ENCODE peak calls at places on chromosomes 1 and 21, in eight cellular contexts. G is A549, Q is IMR-90, R is SK-N-SH, F is WTC11, I is K562, K is H1, Y is GM12878. P is an unnamed sample.

GRCh38 chr1:90862782-90863181 is 145.7 kb upstream of the BARHL2 start:
- DNase-seq in G (no peak), Q (no peak), R (no peak), F (no peak), I (no peak), K (no peak), Y (no peak), P (no peak)

GRCh38 chr1:37965301-37965700 is 18.4 kb upstream of the INPP5B start:
- DNase-seq in G (no peak), Q (no peak), R (no peak), F (no peak), I (no peak), K (no peak), Y (no peak), P (no peak)

GRCh38 chr1:178566187-178566586 is 53.3 kb downstream of the TEX35 start:
- DNase-seq in G (no peak), Q (peak), R (no peak), F (no peak), I (no peak), K (no peak), Y (peak), P (no peak)

GRCh38 chr1:226677121-226678020 is 61.7 kb downstream of the ITPKB start:
- DNase-seq in G (peak), Q (peak), R (no peak), F (no peak), I (no peak), K (no peak), Y (no peak), P (no peak)

GRCh38 chr1:226495716-226496115 is 52.8 kb upstream of the STUM start:
- DNase-seq in G (no peak), Q (no peak), R (no peak), F (no peak), I (no peak), K (no peak), Y (no peak), P (no peak)

GRCh38 chr1:164895026-164895907 is 336.3 kb downstream of the PBX1 start:
- DNase-seq in G (no peak), Q (no peak), R (no peak), F (no peak), I (no peak), K (no peak), Y (no peak), P (no peak)

GRCh38 chr1:167904641-167905040 is 9.3 kb downstream of the ADCY10 start:
- DNase-seq in G (no peak), Q (peak), R (no peak), F (no peak), I (peak), K (no peak), Y (no peak), P (no peak)

GRCh38 chr21:33884361-33885157 is 31.0 kb downstream of the ATP5PO start:
- DNase-seq in G (no peak), Q (no peak), R (no peak), F (no peak), I (no peak), K (no peak), Y (no peak), P (no peak)

GRCh38 chr1:48688102-48688760 is 88.5 kb downstream of the BEND5 start:
- DNase-seq in G (peak), Q (no peak), R (peak), F (no peak), I (peak), K (no peak), Y (no peak), P (no peak)

GRCh38 chr1:110393691-110394564 is 3.1 kb upstream of the SLC16A4 start:
- DNase-seq in G (peak), Q (peak), R (no peak), F (no peak), I (no peak), K (no peak), Y (no peak), P (peak)

DNA sequence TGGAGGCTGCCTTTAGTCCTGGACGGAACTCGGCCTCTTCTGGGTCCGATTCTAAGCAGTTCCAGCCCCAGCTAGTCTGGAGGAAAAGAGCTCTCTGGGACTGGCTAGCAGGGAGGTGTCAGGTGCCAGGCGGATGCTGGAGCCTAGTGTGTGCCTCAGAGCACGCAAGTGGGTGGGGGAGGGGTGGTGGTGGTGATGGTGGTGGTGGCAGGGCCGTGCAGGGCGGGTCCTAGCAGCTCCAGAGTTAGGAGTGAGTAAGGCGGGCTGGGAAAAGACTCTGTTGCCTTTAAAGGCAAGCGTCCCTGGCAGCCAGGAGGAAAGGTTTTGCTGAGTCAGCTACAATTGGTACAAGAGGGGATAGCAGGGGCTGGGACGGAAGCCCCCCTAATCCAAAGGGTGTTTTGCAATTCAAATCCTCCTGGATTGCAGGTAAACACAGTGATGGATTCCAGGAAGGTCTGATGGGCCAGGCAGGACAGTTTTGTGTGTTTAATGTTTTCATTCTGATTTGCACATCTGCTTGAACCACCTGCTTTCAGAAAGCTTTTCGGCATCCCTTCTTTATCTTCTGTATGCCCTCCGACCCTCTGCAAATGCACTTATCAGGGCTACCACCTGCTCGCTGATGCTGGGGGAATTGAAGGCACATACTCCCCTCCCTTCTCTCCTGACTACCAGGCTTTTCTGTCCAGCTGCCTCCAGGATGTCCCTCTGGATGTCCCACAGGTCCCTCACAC is 4.1 kb upstream of the SLC2A1 start:
- DNase-seq in G (peak), Q (peak), R (no peak), F (peak), I (peak), K (peak), Y (no peak), P (peak)
- TF ChIP-seq USF2 in G (no peak), Q (no peak), R (no peak), F (no peak), I (no peak), K (no peak), Y (no peak), P (no peak)

DNA sequence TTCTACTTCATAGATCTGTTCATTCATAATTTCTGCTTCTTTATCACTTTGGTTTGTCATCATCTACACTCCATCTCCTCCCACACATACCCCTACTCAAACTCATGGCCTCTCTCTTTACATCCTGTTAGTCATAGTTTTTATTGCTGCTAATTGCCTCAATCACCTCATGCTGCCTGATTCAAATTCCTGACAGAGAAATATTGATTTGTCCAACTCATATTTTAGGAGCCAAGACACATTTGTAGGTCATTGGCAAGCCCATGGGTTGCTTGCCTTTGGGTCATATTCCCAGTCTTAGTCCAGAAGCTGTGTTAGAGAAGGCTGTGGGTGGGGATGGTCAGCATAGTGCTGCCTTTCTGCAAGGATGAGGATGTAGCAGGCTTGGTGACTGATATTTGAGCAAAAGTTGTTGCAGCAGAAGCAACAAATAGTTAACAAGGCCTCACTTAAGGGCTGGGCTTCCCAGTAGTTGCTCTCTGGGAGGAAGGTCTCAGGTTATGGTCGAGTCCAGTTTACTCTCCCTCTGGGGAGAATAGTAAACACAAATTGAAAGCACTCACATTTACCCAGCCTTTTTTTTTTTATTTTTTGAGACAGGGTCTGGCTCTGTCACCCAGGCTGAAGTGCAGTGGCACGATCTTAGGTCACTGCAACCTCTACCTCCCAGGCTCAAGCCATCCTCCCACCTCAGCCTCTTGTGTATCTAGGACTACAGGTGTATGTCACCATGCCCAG is 22.4 kb upstream of the EPS15 start:
- DNase-seq in G (no peak), Q (no peak), R (no peak), F (no peak), I (no peak), K (no peak), Y (no peak), P (no peak)
- TF ChIP-seq USF2 in G (no peak), Q (no peak), R (no peak), F (no peak), I (no peak), K (no peak), Y (no peak), P (no peak)

DNA sequence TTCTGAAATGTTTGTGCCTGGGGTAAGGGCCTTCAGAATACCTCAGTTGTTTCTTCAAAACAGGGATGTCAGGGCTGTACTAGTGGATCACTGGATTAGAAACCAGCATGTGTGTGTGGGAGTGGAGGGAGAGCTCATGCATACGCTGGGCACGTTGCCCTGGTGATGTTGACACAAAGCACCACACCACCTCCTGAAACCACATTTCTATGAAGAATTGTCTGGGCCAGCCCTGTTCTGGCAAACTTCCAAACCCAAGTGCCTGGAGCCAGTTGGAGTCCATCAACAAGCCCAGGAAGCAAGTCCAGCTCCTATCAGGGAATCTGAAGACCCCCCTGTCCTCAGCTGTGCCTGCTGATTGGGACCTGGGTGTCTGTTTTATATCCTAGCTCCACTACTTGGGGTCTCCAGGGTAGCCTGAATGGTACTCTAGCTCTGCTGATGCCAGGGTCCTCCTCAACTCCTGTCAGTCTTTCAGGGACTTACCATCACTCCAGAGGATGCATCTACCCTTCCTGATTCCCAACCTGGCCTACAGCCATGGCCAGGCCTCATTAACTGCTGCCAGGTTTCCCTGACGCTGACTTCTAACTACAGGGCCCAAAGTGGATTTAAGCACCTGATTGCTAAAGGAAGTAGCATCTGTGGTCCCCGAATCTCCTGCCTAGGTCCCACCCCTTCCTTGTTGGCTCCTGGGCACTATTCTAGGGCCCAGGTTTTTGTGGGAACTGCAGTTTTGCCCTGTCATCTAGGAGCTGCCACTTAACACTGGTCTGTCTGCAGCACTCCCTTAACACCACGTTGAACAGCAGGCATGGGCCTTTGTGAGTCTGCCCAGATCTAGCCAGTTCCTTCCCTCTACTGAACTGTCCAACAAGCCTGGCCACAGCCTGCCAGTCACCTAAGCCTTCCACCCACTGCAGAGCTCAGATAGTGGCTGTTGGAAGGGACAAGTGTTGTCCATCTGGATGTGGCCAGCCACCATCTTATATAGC is 45.5 kb downstream of the LPAR3 start:
- DNase-seq in G (no peak), Q (peak), R (peak), F (no peak), I (no peak), K (no peak), Y (no peak), P (peak)
- TF ChIP-seq USF2 in G (no peak), Q (no peak), R (no peak), F (no peak), I (no peak), K (no peak), Y (no peak), P (no peak)

DNA sequence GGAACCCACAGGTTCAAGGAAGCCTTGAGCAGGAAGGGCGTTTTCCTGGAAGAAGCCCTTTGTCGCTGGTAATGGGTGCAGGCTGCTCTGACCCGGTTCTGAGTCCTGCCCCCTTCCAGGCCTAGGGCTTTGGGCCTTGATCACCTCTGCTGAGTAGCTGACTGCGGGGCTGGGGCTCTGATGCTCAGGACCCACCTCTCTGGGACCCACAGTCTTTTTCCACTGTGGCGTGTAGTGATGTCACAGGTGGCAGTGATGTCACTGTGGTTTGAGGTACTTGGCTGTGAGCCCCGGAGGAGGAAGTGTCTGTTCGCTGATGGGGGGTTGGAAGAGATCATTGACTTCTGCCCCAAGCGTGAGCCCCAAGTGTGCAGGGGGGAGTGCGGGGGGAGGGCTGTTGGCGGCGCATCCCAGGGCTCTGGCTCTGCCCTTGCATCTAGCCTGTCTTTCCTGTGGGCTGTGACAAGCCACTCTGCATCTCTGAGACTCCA is 6.9 kb downstream of the TNFRSF1B start:
- DNase-seq in G (no peak), Q (peak), R (no peak), F (no peak), I (peak), K (no peak), Y (no peak), P (no peak)
- TF ChIP-seq USF2 in G (no peak), Q (no peak), R (no peak), F (no peak), I (no peak), K (no peak), Y (no peak), P (no peak)

DNA sequence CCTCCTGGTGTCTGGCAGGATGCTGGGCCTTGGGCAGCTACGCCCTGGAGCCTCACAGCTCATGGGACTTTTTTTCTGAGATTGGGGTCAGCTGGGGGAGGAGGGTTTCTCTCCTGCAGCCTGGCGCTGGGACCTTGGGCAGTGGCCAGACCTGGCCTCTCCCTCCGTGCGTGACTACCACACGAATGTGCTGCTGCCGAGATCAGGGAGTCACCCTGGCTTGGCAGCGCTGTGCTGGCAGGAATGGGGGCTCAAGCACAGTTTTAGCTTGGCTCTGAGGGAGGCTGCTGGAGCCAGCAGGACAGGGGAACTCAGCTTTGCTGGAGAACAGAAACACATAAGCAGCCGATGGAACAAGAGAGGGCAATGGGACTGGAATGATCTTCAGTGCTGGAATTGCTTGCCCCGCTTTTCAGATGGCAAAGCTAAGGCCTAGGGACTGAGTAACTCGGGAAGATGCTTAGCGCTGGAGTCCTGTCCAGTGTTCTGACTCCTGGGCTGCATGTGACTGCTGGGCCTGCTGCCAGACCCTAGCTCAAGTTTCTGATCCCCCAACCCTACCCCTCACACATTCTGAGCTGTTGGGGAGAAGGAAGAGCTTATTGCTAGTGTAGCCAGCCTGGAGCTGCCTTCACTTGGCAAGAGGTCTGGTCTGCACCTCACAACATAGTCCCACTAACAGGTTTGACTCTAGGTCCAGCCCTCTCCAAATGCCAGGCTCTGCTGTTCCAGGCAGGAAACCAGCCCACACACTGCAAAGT is 69.9 kb downstream of the NAV1 start:
- DNase-seq in G (no peak), Q (peak), R (no peak), F (no peak), I (no peak), K (no peak), Y (no peak), P (no peak)
- TF ChIP-seq USF2 in G (no peak), Q (peak), R (no peak), F (no peak), I (no peak), K (no peak), Y (no peak), P (no peak)

GRCh38 chr1:43776043-43776761 is 68.9 kb downstream of the ST3GAL3 start:
- DNase-seq in G (no peak), Q (peak), R (no peak), F (no peak), I (no peak), K (no peak), Y (no peak), P (no peak)
- TF ChIP-seq USF2 in G (no peak), Q (peak), R (no peak), F (no peak), I (no peak), K (no peak), Y (no peak), P (no peak)

GRCh38 chr1:65108025-65108692 is 39.8 kb upstream of the AK4 start:
- DNase-seq in G (no peak), Q (no peak), R (no peak), F (no peak), I (no peak), K (no peak), Y (no peak), P (no peak)
- TF ChIP-seq USF2 in G (no peak), Q (no peak), R (no peak), F (no peak), I (no peak), K (no peak), Y (no peak), P (no peak)

GRCh38 chr1:194447635-194448034 is 1261.2 kb upstream of the B3GALT2 start:
- DNase-seq in G (no peak), Q (peak), R (no peak), F (no peak), I (no peak), K (no peak), Y (no peak), P (no peak)
- TF ChIP-seq USF2 in G (no peak), Q (no peak), R (no peak), F (no peak), I (no peak), K (no peak), Y (no peak), P (no peak)

GRCh38 chr1:60035925-60036324 is 37.6 kb downstream of the C1orf87 start:
- DNase-seq in G (no peak), Q (no peak), R (no peak), F (no peak), I (no peak), K (no peak), Y (no peak), P (peak)

GRCh38 chr1:60044881-60045280 is 28.7 kb downstream of the C1orf87 start:
- DNase-seq in G (no peak), Q (no peak), R (no peak), F (no peak), I (no peak), K (no peak), Y (no peak), P (no peak)

GRCh38 chr1:60037669-60038068 is 35.9 kb downstream of the C1orf87 start:
- DNase-seq in G (no peak), Q (no peak), R (no peak), F (no peak), I (no peak), K (no peak), Y (no peak), P (no peak)

GRCh38 chr1:60037061-60037460 is 36.5 kb downstream of the C1orf87 start:
- DNase-seq in G (no peak), Q (no peak), R (no peak), F (no peak), I (no peak), K (no peak), Y (no peak), P (no peak)

GRCh38 chr1:60041783-60042182 is 31.8 kb downstream of the C1orf87 start:
- DNase-seq in G (no peak), Q (no peak), R (no peak), F (no peak), I (no peak), K (no peak), Y (no peak), P (no peak)
- TF ChIP-seq USF2 in G (no peak), Q (no peak), R (no peak), F (no peak), I (no peak), K (no peak), Y (no peak), P (no peak)

DNA sequence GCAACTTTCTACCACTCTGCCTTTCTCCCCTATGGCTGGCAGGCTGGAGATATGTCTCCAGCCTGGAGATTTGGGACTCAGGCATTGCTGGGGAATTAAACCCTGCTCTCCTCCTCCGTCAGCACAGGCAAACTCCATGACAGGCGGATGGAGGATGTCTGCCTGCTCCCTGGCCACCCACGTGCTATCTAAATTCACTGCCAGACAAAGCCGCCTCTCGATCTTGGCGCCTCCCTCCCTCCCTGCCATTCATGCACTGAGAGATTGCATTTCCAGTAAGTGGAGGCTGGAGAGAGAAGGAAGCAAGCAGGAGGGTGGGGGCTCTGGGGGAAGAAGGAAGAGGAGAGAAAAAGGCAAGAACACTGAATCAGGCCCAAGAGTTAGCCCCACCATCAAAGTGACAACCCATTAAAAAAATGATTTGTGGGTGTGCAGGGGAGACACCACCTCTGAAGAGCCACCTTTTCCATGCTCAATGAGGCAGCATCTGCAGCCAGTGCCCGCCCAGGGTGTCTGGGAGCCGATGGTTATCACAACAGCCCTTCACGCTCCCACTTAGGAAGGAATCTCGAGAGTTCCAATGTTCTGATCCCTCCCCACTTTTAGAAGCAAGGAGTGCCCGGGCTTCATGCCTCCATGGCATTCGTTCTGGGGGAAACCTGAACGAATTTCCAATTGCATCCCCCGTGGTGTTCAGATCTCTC is 183.0 kb downstream of the HIVEP3 start:
- DNase-seq in G (no peak), Q (no peak), R (no peak), F (no peak), I (no peak), K (no peak), Y (no peak), P (no peak)
- TF ChIP-seq USF2 in G (no peak), Q (no peak), R (no peak), F (no peak), I (no peak), K (no peak), Y (no peak), P (no peak)